ENCODE peak calls at places on chromosomes 1 and 21, in seven cellular contexts. J is heart left ventricle; P is heart right ventricle; F is posterior vena cava; I is stimulated activated CD8-positive, alpha-beta memory T cell treated with anti-CD3 and anti-CD28 coated beads, Interleukin-12 subunit alpha, Interleukin-12 subunit beta, amount 100 ng/mL, for 4 hours; H is astrocyte of the spinal cord; S is breast epithelium. O is an unnamed sample.

GRCh38 chr1:183515002-183515689 is 42.8 kb downstream of the SMG7 start:
- DNase-seq in J (no peak), P (no peak), F (no peak), I (no peak), H (peak; percentile 66), S (no peak), O (no peak)

GRCh38 chr1:220696863-220697231 is 6.7 kb downstream of the C1orf115 start:
- DNase-seq in J (no peak), P (no peak), F (no peak), I (no peak), H (no peak), S (no peak), O (no peak)

GRCh38 chr1:169110691-169111447 is 4.4 kb downstream of the ATP1B1 start:
- DNase-seq in J (no peak), P (no peak), F (no peak), I (no peak), H (no peak), S (no peak), O (no peak)

GRCh38 chr1:24505816-24506215 is 3.2 kb downstream of the RCAN3 start:
- DNase-seq in J (no peak), P (no peak), F (no peak), I (no peak), H (no peak), S (no peak), O (no peak)

GRCh38 chr1:64343105-64343960 is 126.6 kb upstream of the CACHD1 start:
- DNase-seq in J (no peak), P (no peak), F (no peak), I (no peak), H (peak; percentile 29), S (peak; percentile 90), O (no peak)

GRCh38 chr1:204744102-204744501 is 58.6 kb upstream of the LRRN2 start:
- DNase-seq in J (no peak), P (no peak), F (no peak), I (no peak), H (no peak), S (no peak), O (no peak)

GRCh38 chr1:202283991-202284390 is 57.7 kb downstream of the UBE2T start:
- DNase-seq in J (no peak), P (no peak), F (peak; percentile 46), I (no peak), H (peak; percentile 68), S (no peak), O (no peak)

GRCh38 chr21:16534408-16535099 is 804.8 kb downstream of the USP25 start:
- DNase-seq in J (peak; percentile 70), P (peak; percentile 80), F (peak; percentile 87), I (no peak), H (peak; percentile 76), S (peak; percentile 62), O (no peak)

GRCh38 chr1:155321577-155322497 is 1.1 kb downstream of the RUSC1 start:
- DNase-seq in J (no peak), P (no peak), F (no peak), I (no peak), H (peak; percentile 5), S (no peak), O (no peak)

GRCh38 chr1:206633708-206634121 is 1.6 kb upstream of the DYRK3 start:
- DNase-seq in J (no peak), P (no peak), F (no peak), I (no peak), H (peak; percentile 75), S (no peak), O (no peak)

GRCh38 chr1:62111084-62111483 is 83.6 kb upstream of the L1TD1 start:
- DNase-seq in J (no peak), P (no peak), F (no peak), I (no peak), H (no peak), S (no peak), O (no peak)

GRCh38 chr1:214445846-214446614 is 105.4 kb downstream of the PTPN14 start:
- DNase-seq in J (no peak), P (no peak), F (no peak), I (no peak), H (peak; percentile 98), S (no peak), O (no peak)

GRCh38 chr1:70194601-70195000 is 10.8 kb downstream of the LRRC40 start:
- DNase-seq in J (no peak), P (no peak), F (no peak), I (no peak), H (no peak), S (no peak), O (no peak)

GRCh38 chr1:110224240-110224995 is 14.3 kb downstream of the KCNC4 start:
- DNase-seq in J (peak; percentile 30), P (no peak), F (no peak), I (no peak), H (no peak), S (no peak), O (no peak)

GRCh38 chr1:180816132-180816531 is 96.6 kb upstream of the KIAA1614 start:
- DNase-seq in J (no peak), P (no peak), F (no peak), I (no peak), H (no peak), S (no peak), O (no peak)

GRCh38 chr1:42844592-42845140 is 1.7 kb upstream of the ZNF691 start:
- DNase-seq in J (no peak), P (no peak), F (no peak), I (no peak), H (no peak), S (no peak), O (no peak)

GRCh38 chr1:1631793-1632420 is at the start of gene MMP23B:
- DNase-seq in J (peak; percentile 72), P (no peak), F (peak; percentile 81), I (no peak), H (no peak), S (no peak), O (no peak)

GRCh38 chr1:220527279-220528048 is 472 bp upstream of the MARK1 start:
- DNase-seq in J (peak; percentile 68), P (peak; percentile 53), F (peak; percentile 76), I (no peak), H (peak; percentile 30), S (no peak), O (no peak)

GRCh38 chr1:193322218-193322617 is 135.8 kb upstream of the B3GALT2 start:
- DNase-seq in J (no peak), P (no peak), F (no peak), I (no peak), H (peak; percentile 78), S (no peak), O (no peak)

GRCh38 chr1:19769211-19769932 is 30.3 kb downstream of the TMCO4 start:
- DNase-seq in J (no peak), P (no peak), F (peak; percentile 48), I (no peak), H (no peak), S (no peak), O (no peak)

GRCh38 chr1:238777551-238777950 is 608.8 kb upstream of the CHRM3 start:
- DNase-seq in J (no peak), P (no peak), F (no peak), I (no peak), H (peak; percentile 31), S (no peak), O (no peak)

GRCh38 chr1:9426291-9426711 is 113.0 kb upstream of the SLC25A33 start:
- DNase-seq in J (peak; percentile 68), P (no peak), F (no peak), I (peak; percentile 32), H (no peak), S (no peak), O (peak; percentile 64)

GRCh38 chr1:106998431-106999002 is 58.0 kb upstream of the PRMT6 start:
- DNase-seq in J (no peak), P (no peak), F (no peak), I (no peak), H (no peak), S (no peak), O (no peak)

GRCh38 chr1:174998569-174999215 is 1.1 kb upstream of the CACYBP start:
- DNase-seq in J (no peak), P (peak; percentile 41), F (no peak), I (no peak), H (peak; percentile 63), S (no peak), O (peak; percentile 12)

GRCh38 chr1:37319284-37319683 is 155.1 kb upstream of the ZC3H12A start:
- DNase-seq in J (no peak), P (no peak), F (peak; percentile 8), I (no peak), H (no peak), S (no peak), O (no peak)